ENCODE peak calls at places on chromosomes 6 and 20, in seven cellular contexts. One of them, this sample, is unnamed.
A peak's percentile ranks its signal among the peaks of the same experiment; 100 is the strongest.

GRCh38 chr6:133799043-133799442 is 89.9 kb upstream of the TCF21 start:
- DNase-seq in ovary: no peak
- DNase-seq in A549: no peak
- DNase-seq in right lobe of liver: no peak
- DNase-seq in uterus: no peak
- DNase-seq in astrocyte: no peak
- DNase-seq in psoas muscle: no peak
- DNase-seq in this sample: no peak

GRCh38 chr6:140537834-140538680 is 1163.6 kb upstream of the CITED2 start:
- DNase-seq in ovary: peak; percentile 22
- DNase-seq in A549: peak; percentile 79
- DNase-seq in uterus: peak; percentile 50
- DNase-seq in astrocyte: peak; percentile 99
- DNase-seq in right lobe of liver: no peak
- DNase-seq in psoas muscle: no peak
- DNase-seq in this sample: no peak

GRCh38 chr6:39228111-39228971 is 934 bp downstream of the KCNK5 start:
- DNase-seq in psoas muscle: no peak
- DNase-seq in A549: no peak
- DNase-seq in astrocyte: no peak
- DNase-seq in uterus: no peak
- DNase-seq in right lobe of liver: no peak
- DNase-seq in ovary: peak; percentile 37
- DNase-seq in this sample: peak; percentile 80

GRCh38 chr6:62740171-62740570 is 454.1 kb upstream of the KHDRBS2 start:
- DNase-seq in ovary: no peak
- DNase-seq in uterus: no peak
- DNase-seq in A549: no peak
- DNase-seq in astrocyte: no peak
- DNase-seq in right lobe of liver: no peak
- DNase-seq in psoas muscle: no peak
- DNase-seq in this sample: no peak

GRCh38 chr20:62929051-62929538 is 2.8 kb upstream of the DIDO1 start:
- DNase-seq in psoas muscle: peak; percentile 67
- DNase-seq in right lobe of liver: peak; percentile 94
- DNase-seq in ovary: peak; percentile 69
- DNase-seq in A549: no peak
- DNase-seq in astrocyte: no peak
- DNase-seq in uterus: peak; percentile 53
- DNase-seq in this sample: peak; percentile 82

GRCh38 chr6:137036566-137037300 is 8.0 kb downstream of the IL20RA start:
- DNase-seq in psoas muscle: no peak
- DNase-seq in ovary: no peak
- DNase-seq in astrocyte: no peak
- DNase-seq in A549: no peak
- DNase-seq in uterus: no peak
- DNase-seq in right lobe of liver: no peak
- DNase-seq in this sample: no peak

GRCh38 chr6:4805553-4806307 is 29.5 kb downstream of the CDYL start:
- DNase-seq in ovary: peak; percentile 50
- DNase-seq in astrocyte: peak; percentile 27
- DNase-seq in right lobe of liver: peak; percentile 55
- DNase-seq in A549: peak; percentile 70
- DNase-seq in uterus: peak; percentile 43
- DNase-seq in psoas muscle: peak; percentile 34
- DNase-seq in this sample: peak; percentile 74

GRCh38 chr20:11178946-11179654 is 505.3 kb upstream of the JAG1 start:
- DNase-seq in astrocyte: peak; percentile 89
- DNase-seq in A549: peak; percentile 74
- DNase-seq in ovary: no peak
- DNase-seq in uterus: no peak
- DNase-seq in psoas muscle: no peak
- DNase-seq in right lobe of liver: no peak
- DNase-seq in this sample: no peak

GRCh38 chr6:110475255-110475654 is 1.2 kb downstream of the SLC22A16 start:
- DNase-seq in uterus: no peak
- DNase-seq in ovary: no peak
- DNase-seq in A549: no peak
- DNase-seq in right lobe of liver: no peak
- DNase-seq in psoas muscle: no peak
- DNase-seq in astrocyte: no peak
- DNase-seq in this sample: no peak

GRCh38 chr6:145070791-145071190 is 664.5 kb downstream of the EPM2A start:
- DNase-seq in A549: no peak
- DNase-seq in psoas muscle: no peak
- DNase-seq in ovary: no peak
- DNase-seq in astrocyte: peak; percentile 60
- DNase-seq in uterus: no peak
- DNase-seq in right lobe of liver: no peak
- DNase-seq in this sample: no peak

GRCh38 chr20:32539817-32540675 is 45.1 kb downstream of the NOL4L start:
- DNase-seq in A549: no peak
- DNase-seq in astrocyte: no peak
- DNase-seq in psoas muscle: no peak
- DNase-seq in uterus: no peak
- DNase-seq in ovary: no peak
- DNase-seq in right lobe of liver: no peak
- DNase-seq in this sample: no peak

GRCh38 chr6:64255000-64255399 is 619.4 kb downstream of the PHF3 start:
- DNase-seq in uterus: no peak
- DNase-seq in astrocyte: no peak
- DNase-seq in A549: no peak
- DNase-seq in right lobe of liver: no peak
- DNase-seq in psoas muscle: no peak
- DNase-seq in ovary: no peak
- DNase-seq in this sample: no peak

DNA sequence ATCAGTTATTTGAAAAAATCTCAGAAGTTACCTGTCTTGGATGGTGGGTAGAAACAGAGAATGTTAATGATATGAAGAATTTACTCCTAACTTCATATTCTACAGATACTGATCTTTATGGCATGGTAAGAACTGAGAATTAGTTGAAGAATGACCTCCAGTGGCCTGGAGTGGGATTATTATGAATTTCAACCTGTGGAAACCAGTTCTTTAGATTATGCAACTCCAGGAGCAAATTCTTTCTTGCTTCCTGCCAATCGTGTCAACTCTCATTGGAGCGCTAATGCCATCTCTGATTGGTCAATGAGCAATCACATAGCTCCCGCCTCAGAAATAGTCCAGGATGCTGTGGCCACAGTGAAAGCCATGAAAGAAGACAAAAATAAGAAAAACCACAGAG is 40.6 kb downstream of the LYRM2 start:
- DNase-seq in uterus: no peak
- DNase-seq in A549: peak; percentile 53
- DNase-seq in psoas muscle: no peak
- DNase-seq in right lobe of liver: no peak
- DNase-seq in ovary: no peak
- DNase-seq in astrocyte: peak; percentile 12
- DNase-seq in this sample: no peak
- TF ChIP-seq CTCF in uterus: peak; percentile 27
- TF ChIP-seq CTCF in A549: no peak
- TF ChIP-seq CTCF in psoas muscle: no peak
- TF ChIP-seq CTCF in right lobe of liver: peak; percentile 36
- TF ChIP-seq CTCF in ovary: no peak
- TF ChIP-seq CTCF in astrocyte: no peak
- TF ChIP-seq CTCF in this sample: no peak

DNA sequence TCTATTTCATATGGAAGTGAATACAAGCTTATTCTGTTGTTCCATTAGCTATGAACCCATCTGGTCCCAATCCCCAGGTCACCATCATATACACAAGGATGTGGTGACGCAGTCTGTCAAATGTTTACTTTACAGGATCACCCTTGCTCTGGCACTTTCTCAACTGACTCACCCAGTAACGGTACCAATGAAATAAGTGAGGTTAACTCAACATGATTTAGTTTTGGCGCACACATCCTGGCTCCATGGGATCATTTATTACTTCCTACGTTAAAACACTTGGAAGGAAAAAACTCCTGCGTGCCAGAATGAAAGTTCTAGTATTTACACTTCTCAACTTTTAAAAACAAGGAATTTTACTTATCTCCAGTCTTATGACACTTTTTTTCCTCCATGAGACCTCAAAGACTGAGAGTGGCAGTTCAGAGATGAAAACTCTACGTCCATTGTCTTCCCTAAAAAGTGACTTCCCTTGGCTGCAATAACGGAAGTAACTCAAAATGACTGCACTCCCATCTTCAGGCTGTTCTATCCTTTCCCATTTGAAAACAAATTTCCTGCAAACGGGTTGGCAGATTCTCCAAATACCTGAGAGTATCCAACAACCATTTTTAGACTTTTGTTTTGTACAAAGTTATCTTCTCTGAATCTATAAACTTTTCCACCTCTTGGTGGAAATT is 15.9 kb downstream of the AGPAT4 start:
- DNase-seq in psoas muscle: no peak
- DNase-seq in astrocyte: peak; percentile 99
- DNase-seq in uterus: peak; percentile 61
- DNase-seq in A549: peak; percentile 28
- DNase-seq in right lobe of liver: no peak
- DNase-seq in ovary: no peak
- DNase-seq in this sample: no peak
- H3K4me3 ChIP-seq in psoas muscle: no peak overlapping the region
- H3K4me3 ChIP-seq in astrocyte: peak overlapping the region; percentile 21
- H3K4me3 ChIP-seq in uterus: no peak overlapping the region
- H3K4me3 ChIP-seq in A549: no peak overlapping the region
- H3K4me3 ChIP-seq in right lobe of liver: no peak overlapping the region
- H3K4me3 ChIP-seq in ovary: no peak overlapping the region
- H3K4me3 ChIP-seq in this sample: no peak overlapping the region

GRCh38 chr20:17671051-17671450 is 11.0 kb downstream of the RRBP1 start:
- DNase-seq in psoas muscle: no peak
- DNase-seq in astrocyte: no peak
- DNase-seq in uterus: no peak
- DNase-seq in right lobe of liver: no peak
- DNase-seq in A549: no peak
- DNase-seq in ovary: no peak
- DNase-seq in this sample: no peak

GRCh38 chr20:17669306-17669931 is 12.6 kb downstream of the RRBP1 start:
- DNase-seq in astrocyte: no peak
- DNase-seq in uterus: no peak
- DNase-seq in ovary: no peak
- DNase-seq in right lobe of liver: peak; percentile 2
- DNase-seq in psoas muscle: no peak
- DNase-seq in A549: no peak
- DNase-seq in this sample: no peak

GRCh38 chr20:17667445-17667844 is 14.6 kb downstream of the RRBP1 start:
- DNase-seq in right lobe of liver: peak; percentile 14
- DNase-seq in psoas muscle: no peak
- DNase-seq in uterus: no peak
- DNase-seq in astrocyte: no peak
- DNase-seq in A549: no peak
- DNase-seq in ovary: no peak
- DNase-seq in this sample: no peak

GRCh38 chr20:17666491-17666890 is 15.6 kb downstream of the RRBP1 start:
- DNase-seq in psoas muscle: no peak
- DNase-seq in right lobe of liver: peak; percentile 7
- DNase-seq in astrocyte: peak; percentile 52
- DNase-seq in A549: no peak
- DNase-seq in ovary: no peak
- DNase-seq in uterus: no peak
- DNase-seq in this sample: no peak

DNA sequence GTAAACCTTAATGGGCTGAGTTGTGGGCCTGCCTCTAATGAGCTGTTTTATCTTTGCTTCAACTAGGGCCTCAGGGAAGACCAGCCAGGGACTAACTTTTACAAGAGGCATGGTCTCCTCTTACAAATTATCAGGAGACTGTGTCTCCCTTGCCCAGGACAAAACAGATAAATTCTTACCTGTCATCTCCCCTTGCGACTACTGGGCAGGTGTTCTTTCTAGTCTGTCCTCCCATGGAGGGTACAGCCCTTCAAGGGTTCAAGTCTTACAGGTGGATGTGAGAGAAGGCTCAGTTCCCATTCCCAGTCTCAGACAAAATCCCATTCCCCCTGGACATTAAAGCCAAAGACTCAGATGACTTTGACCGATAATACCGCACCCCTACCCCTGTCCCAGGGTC is 13.6 kb downstream of the RRBP1 start:
- DNase-seq in astrocyte: no peak
- DNase-seq in right lobe of liver: peak; percentile 29
- DNase-seq in psoas muscle: no peak
- DNase-seq in ovary: no peak
- DNase-seq in uterus: no peak
- DNase-seq in A549: no peak
- DNase-seq in this sample: no peak
- H3K4me1 ChIP-seq in astrocyte: peaks cover 36% of the 10 kb centered on the region
- H3K4me1 ChIP-seq in right lobe of liver: peaks cover 21% of the 10 kb centered on the region
- H3K4me1 ChIP-seq in psoas muscle: peaks cover 6% of the 10 kb centered on the region
- H3K4me1 ChIP-seq in ovary: peaks cover 3% of the 10 kb centered on the region
- H3K4me1 ChIP-seq in uterus: no peaks in the 10 kb centered on the region
- H3K4me1 ChIP-seq in A549: peaks cover 9% of the 10 kb centered on the region
- H3K4me1 ChIP-seq in this sample: peaks cover 4% of the 10 kb centered on the region

DNA sequence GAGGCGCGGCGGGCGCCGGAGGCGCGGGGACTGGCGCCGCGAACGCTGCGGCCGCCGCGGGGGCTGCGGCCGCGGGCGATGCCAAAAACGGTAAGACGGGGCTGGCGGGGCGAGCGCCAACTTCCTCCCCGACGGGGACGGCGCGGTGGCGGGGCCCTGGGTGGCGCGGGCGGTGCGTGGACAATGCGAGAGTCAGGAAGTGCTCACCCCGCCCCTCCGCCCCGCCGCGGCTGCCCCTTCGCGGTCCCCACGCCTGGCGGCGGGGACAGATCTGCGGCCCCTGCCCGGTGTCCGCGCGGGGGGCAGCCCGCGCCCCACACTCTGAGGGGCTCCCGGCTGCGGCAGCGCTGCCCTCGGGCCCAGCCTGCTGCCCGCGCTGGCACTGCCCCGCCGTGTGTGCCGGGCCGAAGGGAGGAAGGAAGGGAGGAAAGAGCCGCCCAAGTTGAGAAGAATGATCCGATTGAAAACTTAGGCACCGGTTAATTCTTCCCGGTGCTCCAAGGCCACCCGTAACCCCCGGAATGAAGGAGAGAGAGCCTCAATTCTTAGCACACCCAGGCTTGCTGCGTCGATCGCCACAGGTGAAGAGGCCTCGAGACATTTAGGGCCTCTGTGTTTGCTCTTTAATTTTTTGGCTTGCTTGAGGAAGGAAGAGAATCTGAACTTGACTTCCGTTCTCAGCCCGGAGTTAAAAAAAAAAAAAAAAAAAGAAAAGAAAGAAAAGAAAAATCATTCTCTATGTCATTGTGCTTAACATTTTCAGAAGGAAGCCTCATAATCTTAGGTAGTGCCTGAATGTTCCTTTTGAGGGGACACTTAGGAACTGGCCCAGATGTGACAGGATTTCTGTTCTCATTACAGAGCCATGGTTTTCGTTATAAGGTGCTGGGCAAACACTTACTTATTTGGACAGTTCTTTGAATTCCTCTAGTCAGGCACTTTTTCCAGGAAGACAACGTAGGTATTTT is 982 bp downstream of the HECA start:
- DNase-seq in ovary: peak; percentile 73
- DNase-seq in psoas muscle: peak; percentile 75
- DNase-seq in uterus: peak; percentile 52
- DNase-seq in right lobe of liver: peak; percentile 81
- DNase-seq in astrocyte: no peak
- DNase-seq in A549: no peak
- DNase-seq in this sample: peak; percentile 82
- TF ChIP-seq CTCF in ovary: no peak
- TF ChIP-seq CTCF in psoas muscle: peak; percentile 4
- TF ChIP-seq CTCF in uterus: no peak
- TF ChIP-seq CTCF in right lobe of liver: no peak
- TF ChIP-seq CTCF in astrocyte: no peak
- TF ChIP-seq CTCF in A549: no peak
- TF ChIP-seq CTCF in this sample: no peak